ENCODE peak calls at places on chromosomes 7 and 10, in six cellular contexts. F is HCT116, X is OCI-LY7, J is SK-N-SH, W is GM23248, O is MM.1S. R is an unnamed sample. For H3K4me1, the result is how much of the 10 kb centered on the place peaks cover.

GRCh38 chr10:35661236-35661635 is 19.1 kb upstream of the FZD8 start:
- DNase-seq in F (no peak), J (no peak), X (no peak), O (no peak), W (no peak), R (peak)

GRCh38 chr7:20408467-20408826 is 77.7 kb downstream of the ITGB8 start:
- DNase-seq in F (no peak), X (no peak), J (no peak), O (no peak), W (peak), R (peak)

GRCh38 chr10:102540023-102540422 is 36.3 kb downstream of the SUFU start:
- DNase-seq in F (peak), W (peak), J (peak), X (peak), O (no peak), R (peak)

GRCh38 chr7:111639894-111640293 is 77.6 kb upstream of the IMMP2L start:
- DNase-seq in O (no peak), F (no peak), X (no peak), J (no peak), W (peak), R (no peak)

GRCh38 chr7:5237286-5237685 is 45.5 kb upstream of the SLC29A4 start:
- DNase-seq in X (no peak), F (no peak), W (peak), J (no peak), O (peak), R (no peak)

GRCh38 chr7:92044940-92045339 is 89.3 kb downstream of the CYP51A1 start:
- DNase-seq in X (no peak), O (no peak), F (no peak), J (no peak), W (no peak), R (no peak)

GRCh38 chr10:88042162-88043100 is 179.0 kb downstream of the PTEN start:
- DNase-seq in F (no peak), W (peak), J (peak), O (no peak), X (no peak), R (no peak)

GRCh38 chr7:25885057-25885576 is 266.9 kb upstream of the NFE2L3 start:
- DNase-seq in W (no peak), J (no peak), X (no peak), O (no peak), F (no peak), R (no peak)

GRCh38 chr7:30595461-30596042 is 874 bp downstream of the GARS1 start:
- DNase-seq in X (peak), O (peak), F (no peak), J (peak), W (peak), R (peak)

GRCh38 chr10:100157140-100157539 is 28.7 kb downstream of the ERLIN1 start:
- DNase-seq in W (no peak), J (no peak), O (no peak), X (no peak), F (no peak), R (no peak)

GRCh38 chr7:142557971-142558582 is 191.2 kb upstream of the PRSS1 start:
- DNase-seq in X (peak), O (peak), W (peak), F (peak), J (peak), R (peak)

GRCh38 chr10:6062101-6062771 is at the start of gene IL2RA:
- DNase-seq in O (no peak), F (no peak), X (peak), J (no peak), W (no peak), R (no peak)

DNA sequence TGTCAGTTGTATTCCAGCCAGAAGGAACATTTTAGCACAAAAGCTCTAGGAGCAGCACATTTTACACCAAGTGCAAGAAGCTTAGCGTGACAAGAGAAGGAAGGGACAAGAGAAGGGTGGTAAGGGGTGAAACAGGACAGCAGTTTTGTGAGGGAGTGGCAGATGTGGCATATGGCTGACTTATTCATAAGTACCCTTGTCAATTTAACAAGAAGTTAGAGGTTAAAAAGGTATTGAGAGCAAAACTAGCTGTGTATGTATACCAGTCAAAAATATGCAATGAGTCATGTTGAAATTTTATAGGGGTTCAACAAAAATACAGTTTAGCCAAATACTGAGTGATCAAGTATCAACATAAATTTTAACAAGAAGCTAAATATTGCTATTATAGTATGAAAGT is 561.5 kb upstream of the POT1 start:
- DNase-seq in X (no peak), W (no peak), J (no peak), O (no peak), F (no peak), R (peak)
- H2AFZ ChIP-seq in X (no peak), W (no peak), J (no peak), O (no peak), F (no peak), R (peak)

GRCh38 chr10:110074986-110075664 is 67.3 kb downstream of the ADD3 start:
- DNase-seq in X (peak), W (peak), F (no peak), O (no peak), J (no peak), R (peak)
- H3K4me1 ChIP-seq in X (half or more), W (half or more), F (under half), O (under half), J (under half), R (under half)

DNA sequence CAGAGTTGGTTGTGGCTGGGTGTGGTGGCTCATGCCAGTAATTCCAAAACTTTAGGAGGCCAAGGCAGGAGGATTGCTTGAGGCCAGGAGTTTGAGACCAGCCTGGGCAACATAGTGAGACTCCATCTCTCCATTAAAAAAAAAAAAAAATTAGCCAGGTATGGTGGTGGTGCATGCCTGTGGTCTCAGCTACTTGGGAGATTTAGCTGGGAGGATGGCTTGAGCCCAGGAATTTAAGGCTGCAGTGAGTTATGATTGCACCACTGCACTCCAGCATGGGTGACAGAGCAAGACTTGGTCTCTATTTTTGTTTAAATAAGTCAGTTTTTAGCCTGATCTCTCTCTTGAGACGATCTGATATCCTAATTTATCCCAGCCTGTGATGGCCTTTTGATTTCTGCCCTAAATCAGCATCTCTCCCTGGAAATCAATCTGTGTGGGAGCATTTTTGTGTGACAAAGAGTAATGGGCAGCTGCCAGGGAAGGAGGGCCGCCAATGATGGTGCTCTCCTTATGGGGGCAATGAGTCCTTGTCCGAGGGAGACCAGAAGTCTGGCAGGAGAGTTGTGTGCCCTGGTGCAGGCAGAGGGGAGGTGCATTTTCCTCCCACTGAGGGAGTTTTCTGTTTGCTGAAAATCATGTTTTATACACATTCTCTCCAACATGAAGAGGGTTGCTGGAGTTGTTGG is 111.0 kb downstream of the NRP1 start:
- DNase-seq in O (no peak), X (no peak), J (no peak), F (no peak), W (no peak), R (no peak)
- TF ChIP-seq EZH2phosphoT487 in O (no peak), X (no peak), J (no peak), F (no peak), W (no peak), R (no peak)

GRCh38 chr7:101096331-101096956 is 11.2 kb downstream of the TRIM56 start:
- DNase-seq in W (no peak), O (no peak), F (no peak), J (no peak), X (no peak), R (no peak)

GRCh38 chr7:101100858-101101847 is 15.9 kb downstream of the TRIM56 start:
- DNase-seq in O (no peak), W (no peak), J (no peak), F (no peak), X (no peak), R (no peak)

GRCh38 chr7:101097561-101097960 is 12.3 kb downstream of the TRIM56 start:
- DNase-seq in J (no peak), F (no peak), O (no peak), X (no peak), W (no peak), R (no peak)

GRCh38 chr7:101096957-101097347 is 11.7 kb downstream of the TRIM56 start:
- DNase-seq in W (no peak), F (no peak), X (no peak), J (no peak), O (no peak), R (no peak)

DNA sequence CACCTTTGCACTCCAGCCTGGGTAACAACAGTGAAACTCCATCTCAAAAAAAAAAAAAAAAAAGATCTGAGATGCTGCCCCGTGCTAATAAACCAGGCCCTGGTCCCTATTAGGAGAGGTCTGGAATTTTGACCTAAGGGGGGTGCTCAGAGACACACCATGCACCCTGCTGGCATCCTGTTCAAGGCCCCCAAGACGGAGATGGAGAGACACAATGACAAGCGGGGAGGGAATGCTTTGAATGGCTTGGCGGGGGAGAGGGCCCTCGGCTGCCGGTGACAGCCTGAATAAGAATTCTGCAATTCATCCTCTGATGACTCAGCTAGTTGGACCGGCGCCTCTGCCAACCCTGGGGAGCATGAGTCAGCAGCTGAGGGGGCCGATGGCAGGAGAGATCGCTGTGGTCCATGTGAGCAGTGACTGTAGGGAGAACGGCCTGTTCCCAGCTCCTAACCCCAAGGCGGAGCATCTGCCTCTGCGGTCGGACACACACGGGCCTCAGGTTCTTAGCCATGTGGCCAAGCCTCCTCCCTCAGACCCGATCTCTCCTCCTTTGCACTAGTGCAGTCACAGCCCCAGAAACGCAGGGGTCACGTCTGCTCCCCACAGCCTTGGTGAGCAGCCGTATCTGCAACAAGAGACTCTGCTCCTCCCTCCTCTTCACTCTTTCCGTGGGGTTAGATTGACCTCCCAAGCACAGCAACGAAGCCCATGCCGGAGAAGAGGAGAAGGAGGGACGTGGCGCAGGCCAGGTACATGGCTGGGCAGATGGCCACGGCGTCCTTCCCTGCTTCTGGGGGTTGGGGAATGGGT is 14.9 kb downstream of the TRIM56 start:
- DNase-seq in F (peak), X (no peak), J (peak), W (peak), O (peak), R (peak)
- H2AFZ ChIP-seq in F (no peak), X (no peak), J (no peak), W (peak), O (no peak), R (peak)

DNA sequence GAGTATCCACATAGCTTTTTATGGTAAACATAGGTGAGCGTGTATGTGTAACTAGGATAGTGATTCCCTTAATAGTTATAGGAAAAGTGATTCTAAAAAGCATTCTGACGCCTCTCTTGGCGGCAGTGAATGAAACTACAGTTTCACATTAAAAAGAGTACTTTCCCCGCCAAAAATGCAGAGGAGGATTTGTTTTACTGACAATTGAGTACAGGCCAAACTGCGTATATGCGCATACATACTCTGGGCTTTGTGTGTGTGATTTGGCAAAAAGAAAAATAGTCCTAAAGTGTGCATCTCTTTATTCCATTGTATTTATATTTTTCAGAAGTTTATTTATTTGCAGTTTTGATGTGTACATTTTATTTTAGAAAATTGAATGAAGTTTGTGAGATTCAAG is 10.3 kb downstream of the CUL1 start:
- DNase-seq in X (no peak), F (no peak), J (no peak), O (no peak), W (no peak), R (no peak)
- H3K4me1 ChIP-seq in X (half or more), F (under half), J (under half), O (half or more), W (under half), R (under half)

GRCh38 chr10:48551796-48552591 is 52.9 kb downstream of the ARHGAP22 start:
- DNase-seq in F (peak), J (peak), X (peak), O (peak), W (peak), R (peak)
- TF ChIP-seq EZH2phosphoT487 in F (no peak), J (no peak), X (no peak), O (no peak), W (no peak), R (no peak)

GRCh38 chr10:126252884-126253612 is 135.2 kb downstream of the ADAM12 start:
- DNase-seq in X (no peak), W (peak), J (no peak), F (no peak), O (no peak), R (peak)
- H2AFZ ChIP-seq in X (no peak), W (no peak), J (no peak), F (no peak), O (no peak), R (no peak)

R was measured in PC-3.